ENCODE peak calls at places on chromosomes 7 and 10, in eight cellular contexts. One of them, this sample, is unnamed.

GRCh38 chr7:41333506-41333905 is 369.4 kb downstream of the INHBA start:
- DNase-seq in heart left ventricle: no peak
- DNase-seq in ovary: no peak
- DNase-seq in body of pancreas: no peak
- DNase-seq in A549: no peak
- DNase-seq in breast epithelium: no peak
- DNase-seq in adrenal gland: no peak
- DNase-seq in endothelial cell of umbilical vein: no peak
- DNase-seq in this sample: no peak

GRCh38 chr7:155209478-155209864 is 88.2 kb upstream of the INSIG1 start:
- DNase-seq in heart left ventricle: no peak
- DNase-seq in ovary: no peak
- DNase-seq in body of pancreas: no peak
- DNase-seq in A549: no peak
- DNase-seq in breast epithelium: no peak
- DNase-seq in adrenal gland: no peak
- DNase-seq in endothelial cell of umbilical vein: no peak
- DNase-seq in this sample: no peak

GRCh38 chr7:50293509-50294179 is 10.9 kb upstream of the IKZF1 start:
- DNase-seq in heart left ventricle: no peak
- DNase-seq in ovary: no peak
- DNase-seq in body of pancreas: no peak
- DNase-seq in A549: no peak
- DNase-seq in breast epithelium: no peak
- DNase-seq in adrenal gland: no peak
- DNase-seq in endothelial cell of umbilical vein: no peak
- DNase-seq in this sample: no peak

GRCh38 chr10:14184841-14185500 is 145.8 kb downstream of the FRMD4A start:
- DNase-seq in heart left ventricle: no peak
- DNase-seq in ovary: no peak
- DNase-seq in body of pancreas: no peak
- DNase-seq in A549: no peak
- DNase-seq in breast epithelium: no peak
- DNase-seq in adrenal gland: no peak
- DNase-seq in endothelial cell of umbilical vein: peak; percentile 14
- DNase-seq in this sample: no peak

GRCh38 chr10:110312206-110312605 is 7.5 kb upstream of the SMNDC1 start:
- DNase-seq in heart left ventricle: no peak
- DNase-seq in ovary: no peak
- DNase-seq in body of pancreas: no peak
- DNase-seq in A549: no peak
- DNase-seq in breast epithelium: no peak
- DNase-seq in adrenal gland: no peak
- DNase-seq in endothelial cell of umbilical vein: no peak
- DNase-seq in this sample: no peak

GRCh38 chr10:13945760-13946460 is 359.1 kb downstream of the PRPF18 start:
- DNase-seq in heart left ventricle: no peak
- DNase-seq in ovary: no peak
- DNase-seq in body of pancreas: no peak
- DNase-seq in A549: no peak
- DNase-seq in breast epithelium: no peak
- DNase-seq in adrenal gland: peak; percentile 53
- DNase-seq in endothelial cell of umbilical vein: peak; percentile 98
- DNase-seq in this sample: no peak

GRCh38 chr7:155182406-155182970 is 112.4 kb downstream of the HTR5A start:
- DNase-seq in heart left ventricle: no peak
- DNase-seq in ovary: no peak
- DNase-seq in body of pancreas: no peak
- DNase-seq in A549: no peak
- DNase-seq in breast epithelium: no peak
- DNase-seq in adrenal gland: no peak
- DNase-seq in endothelial cell of umbilical vein: no peak
- DNase-seq in this sample: no peak

GRCh38 chr10:31961264-31961663 is 32.6 kb upstream of the ARHGAP12 start:
- DNase-seq in heart left ventricle: no peak
- DNase-seq in ovary: no peak
- DNase-seq in body of pancreas: no peak
- DNase-seq in A549: no peak
- DNase-seq in breast epithelium: peak; percentile 72
- DNase-seq in adrenal gland: no peak
- DNase-seq in endothelial cell of umbilical vein: no peak
- DNase-seq in this sample: no peak

GRCh38 chr7:106999023-106999422 is 45.5 kb upstream of the PRKAR2B start:
- DNase-seq in heart left ventricle: no peak
- DNase-seq in ovary: no peak
- DNase-seq in body of pancreas: no peak
- DNase-seq in A549: no peak
- DNase-seq in breast epithelium: no peak
- DNase-seq in adrenal gland: no peak
- DNase-seq in endothelial cell of umbilical vein: no peak
- DNase-seq in this sample: no peak

GRCh38 chr7:87878208-87878735 is 2.0 kb downstream of the DBF4 start:
- DNase-seq in heart left ventricle: no peak
- DNase-seq in ovary: no peak
- DNase-seq in body of pancreas: no peak
- DNase-seq in A549: no peak
- DNase-seq in breast epithelium: no peak
- DNase-seq in adrenal gland: no peak
- DNase-seq in endothelial cell of umbilical vein: peak; percentile 20
- DNase-seq in this sample: no peak

DNA sequence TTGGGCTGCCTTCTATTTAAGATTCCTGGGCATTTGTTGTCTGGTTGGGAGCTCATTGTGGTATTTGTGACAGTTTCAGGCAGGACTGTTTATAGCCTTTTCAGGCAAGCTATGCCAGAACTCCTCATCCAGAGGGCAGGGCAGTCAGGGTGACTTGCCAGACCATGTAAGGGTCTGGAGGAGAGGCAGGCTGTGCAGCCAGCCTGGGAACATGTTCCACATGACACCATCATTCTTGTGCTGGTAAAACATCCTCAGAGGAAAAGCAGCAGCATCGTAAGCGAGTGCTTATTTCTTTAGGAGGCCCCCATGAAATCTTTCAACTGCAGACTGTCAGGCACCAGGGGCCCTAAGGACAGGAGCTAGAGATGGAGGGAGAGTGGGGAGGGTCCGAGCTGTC is 44.0 kb upstream of the SORBS1 start:
- DNase-seq in heart left ventricle: peak; percentile 35
- DNase-seq in ovary: no peak
- DNase-seq in body of pancreas: no peak
- DNase-seq in A549: no peak
- DNase-seq in breast epithelium: no peak
- DNase-seq in adrenal gland: no peak
- DNase-seq in endothelial cell of umbilical vein: no peak
- DNase-seq in this sample: no peak
- TF ChIP-seq POLR2A in heart left ventricle: no peak
- TF ChIP-seq POLR2A in ovary: no peak
- TF ChIP-seq POLR2A in body of pancreas: no peak
- TF ChIP-seq POLR2A in A549: no peak
- TF ChIP-seq POLR2A in breast epithelium: no peak
- TF ChIP-seq POLR2A in adrenal gland: no peak
- TF ChIP-seq POLR2A in endothelial cell of umbilical vein: no peak
- TF ChIP-seq POLR2A in this sample: no peak

GRCh38 chr10:43394868-43395267 is 14.1 kb downstream of the HNRNPF start:
- DNase-seq in heart left ventricle: no peak
- DNase-seq in ovary: no peak
- DNase-seq in body of pancreas: no peak
- DNase-seq in A549: no peak
- DNase-seq in breast epithelium: no peak
- DNase-seq in adrenal gland: no peak
- DNase-seq in endothelial cell of umbilical vein: no peak
- DNase-seq in this sample: no peak
- TF ChIP-seq POLR2A in heart left ventricle: no peak
- TF ChIP-seq POLR2A in ovary: no peak
- TF ChIP-seq POLR2A in body of pancreas: no peak
- TF ChIP-seq POLR2A in A549: no peak
- TF ChIP-seq POLR2A in breast epithelium: no peak
- TF ChIP-seq POLR2A in adrenal gland: no peak
- TF ChIP-seq POLR2A in endothelial cell of umbilical vein: no peak
- TF ChIP-seq POLR2A in this sample: no peak

DNA sequence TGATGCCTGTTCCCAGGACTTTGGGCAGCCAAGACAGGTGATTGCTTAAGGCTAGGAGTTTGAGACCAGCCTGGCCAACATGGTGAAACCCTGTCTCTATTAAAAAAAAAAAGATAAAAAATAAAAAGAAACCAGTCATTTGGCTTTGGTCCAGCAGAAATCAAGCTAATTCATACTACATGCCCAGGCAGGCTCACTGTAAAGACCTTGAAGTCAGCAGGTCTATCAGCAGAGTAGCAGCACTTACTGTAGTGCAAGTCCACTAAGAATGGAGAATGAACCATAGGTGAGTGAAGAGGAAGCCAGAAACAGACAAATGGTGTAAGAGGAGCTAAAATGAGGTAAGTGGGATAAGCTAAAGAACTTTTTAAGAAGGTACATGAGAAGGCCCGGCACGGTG is 24.7 kb downstream of the PSPH start:
- DNase-seq in heart left ventricle: no peak
- DNase-seq in ovary: no peak
- DNase-seq in body of pancreas: no peak
- DNase-seq in A549: no peak
- DNase-seq in breast epithelium: no peak
- DNase-seq in adrenal gland: peak; percentile 21
- DNase-seq in endothelial cell of umbilical vein: no peak
- DNase-seq in this sample: no peak
- TF ChIP-seq POLR2A in heart left ventricle: no peak
- TF ChIP-seq POLR2A in ovary: no peak
- TF ChIP-seq POLR2A in body of pancreas: no peak
- TF ChIP-seq POLR2A in A549: no peak
- TF ChIP-seq POLR2A in breast epithelium: no peak
- TF ChIP-seq POLR2A in adrenal gland: no peak
- TF ChIP-seq POLR2A in endothelial cell of umbilical vein: no peak
- TF ChIP-seq POLR2A in this sample: no peak

GRCh38 chr10:72625608-72626443 is at the start of gene MICU1:
- DNase-seq in heart left ventricle: peak; percentile 96
- DNase-seq in ovary: peak; percentile 96
- DNase-seq in body of pancreas: peak; percentile 95
- DNase-seq in A549: peak; percentile 97
- DNase-seq in breast epithelium: peak; percentile 94
- DNase-seq in adrenal gland: peak; percentile 97
- DNase-seq in endothelial cell of umbilical vein: peak; percentile 97
- DNase-seq in this sample: peak; percentile 95
- TF ChIP-seq POLR2A in heart left ventricle: peak; percentile 86
- TF ChIP-seq POLR2A in ovary: peak; percentile 69
- TF ChIP-seq POLR2A in body of pancreas: peak; percentile 84
- TF ChIP-seq POLR2A in A549: no peak
- TF ChIP-seq POLR2A in breast epithelium: peak; percentile 55
- TF ChIP-seq POLR2A in adrenal gland: peak; percentile 95
- TF ChIP-seq POLR2A in endothelial cell of umbilical vein: peak; percentile 82
- TF ChIP-seq POLR2A in this sample: peak; percentile 82

DNA sequence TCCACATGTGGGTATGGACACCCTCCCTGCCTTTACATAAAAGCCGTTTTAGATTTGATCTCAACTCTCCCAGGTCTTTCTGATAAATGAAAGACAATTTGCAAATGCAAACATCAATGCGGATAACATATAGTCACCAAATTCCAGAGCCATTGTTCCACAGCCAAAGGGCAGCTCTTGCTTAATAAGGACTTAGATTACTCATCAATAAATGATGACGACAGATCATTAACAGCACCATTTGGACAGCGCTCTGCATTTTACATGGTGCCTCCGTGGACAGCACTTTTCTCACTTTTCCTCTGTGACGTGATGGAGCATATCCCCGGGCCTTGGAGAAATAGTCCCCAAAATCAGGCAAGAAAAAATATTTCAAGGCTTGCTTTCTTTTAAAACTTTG is 370.3 kb upstream of the CELF2 start:
- DNase-seq in heart left ventricle: no peak
- DNase-seq in ovary: no peak
- DNase-seq in body of pancreas: no peak
- DNase-seq in A549: no peak
- DNase-seq in breast epithelium: no peak
- DNase-seq in adrenal gland: no peak
- DNase-seq in endothelial cell of umbilical vein: no peak
- DNase-seq in this sample: no peak
- TF ChIP-seq POLR2A in heart left ventricle: no peak
- TF ChIP-seq POLR2A in ovary: no peak
- TF ChIP-seq POLR2A in body of pancreas: no peak
- TF ChIP-seq POLR2A in A549: no peak
- TF ChIP-seq POLR2A in breast epithelium: no peak
- TF ChIP-seq POLR2A in adrenal gland: no peak
- TF ChIP-seq POLR2A in endothelial cell of umbilical vein: no peak
- TF ChIP-seq POLR2A in this sample: no peak

GRCh38 chr10:97713351-97713827 is at the start of gene MARVELD1:
- DNase-seq in heart left ventricle: peak; percentile 84
- DNase-seq in ovary: peak; percentile 88
- DNase-seq in body of pancreas: peak; percentile 33
- DNase-seq in A549: peak; percentile 81
- DNase-seq in breast epithelium: peak; percentile 68
- DNase-seq in adrenal gland: peak; percentile 41
- DNase-seq in endothelial cell of umbilical vein: peak; percentile 54
- DNase-seq in this sample: peak; percentile 83
- TF ChIP-seq POLR2A in heart left ventricle: peak; percentile 11
- TF ChIP-seq POLR2A in ovary: peak; percentile 22
- TF ChIP-seq POLR2A in body of pancreas: no peak
- TF ChIP-seq POLR2A in A549: peak; percentile 92
- TF ChIP-seq POLR2A in breast epithelium: peak; percentile 9
- TF ChIP-seq POLR2A in adrenal gland: no peak
- TF ChIP-seq POLR2A in endothelial cell of umbilical vein: peak; percentile 95
- TF ChIP-seq POLR2A in this sample: peak; percentile 85

This sample was measured in H54.